ENCODE peak calls at places on chromosomes 7 and 10, in seven cellular contexts. R is sigmoid colon, V is HepG2, U is Panc1, J is GM12878, L is transverse colon, E is stomach. F is an unnamed sample. For H3K9me3, the result is how much of the 10 kb centered on the place peaks cover.

GRCh38 chr10:44696496-44696895 is 214.6 kb upstream of the TMEM72 start:
- DNase-seq in L (no peak), E (no peak), V (no peak), J (no peak), R (peak), U (no peak), F (no peak)

GRCh38 chr7:12322287-12322902 is 81.3 kb downstream of the VWDE start:
- DNase-seq in U (peak), E (no peak), V (peak), J (no peak), R (no peak), L (no peak), F (no peak)

GRCh38 chr7:149598721-149599308 is 101.2 kb upstream of the ZNF746 start:
- DNase-seq in E (no peak), R (no peak), V (peak), L (no peak), J (no peak), U (peak), F (peak)

GRCh38 chr10:63105811-63106755 is 27.0 kb upstream of the NRBF2 start:
- DNase-seq in U (no peak), L (no peak), R (no peak), V (no peak), J (no peak), E (no peak), F (no peak)

GRCh38 chr7:92835140-92835850 is 1.1 kb downstream of the CDK6 start:
- DNase-seq in E (peak), U (no peak), J (no peak), L (peak), R (peak), V (peak), F (peak)

GRCh38 chr7:159064121-159064815 is 80.4 kb downstream of the VIPR2 start:
- DNase-seq in L (no peak), V (no peak), J (no peak), R (no peak), E (no peak), U (no peak), F (no peak)

GRCh38 chr10:49055231-49055850 is 60.0 kb downstream of the VSTM4 start:
- DNase-seq in L (no peak), J (no peak), U (no peak), R (no peak), E (no peak), V (no peak), F (no peak)

GRCh38 chr10:75165684-75166622 is 44.6 kb upstream of the VDAC2 start:
- DNase-seq in U (no peak), V (no peak), R (no peak), L (no peak), E (no peak), J (peak), F (no peak)

GRCh38 chr7:48887500-48887899 is 36.8 kb upstream of the CDC14C start:
- DNase-seq in R (no peak), U (no peak), V (no peak), L (no peak), J (no peak), E (no peak), F (no peak)

GRCh38 chr7:11742496-11742895 is 89.5 kb downstream of the THSD7A start:
- DNase-seq in R (no peak), U (no peak), V (no peak), J (no peak), E (no peak), L (no peak), F (no peak)

GRCh38 chr7:158820656-158821055 is 8.7 kb downstream of the ESYT2 start:
- DNase-seq in U (no peak), V (no peak), J (no peak), L (no peak), R (no peak), E (no peak), F (no peak)

GRCh38 chr7:16398211-16399017 is 22.9 kb downstream of the CRPPA start:
- DNase-seq in L (no peak), J (no peak), E (no peak), V (no peak), R (no peak), U (no peak), F (no peak)

GRCh38 chr7:31699050-31699449 is 12.0 kb downstream of the PPP1R17 start:
- DNase-seq in E (no peak), J (no peak), V (no peak), U (no peak), L (no peak), R (no peak), F (no peak)

GRCh38 chr10:3805227-3805790 is 20.3 kb upstream of the KLF6 start:
- DNase-seq in E (no peak), R (no peak), J (peak), V (no peak), U (peak), L (no peak), F (no peak)

GRCh38 chr7:35875292-35875691 is 74.4 kb downstream of the SEPTIN7 start:
- DNase-seq in U (no peak), L (no peak), E (no peak), R (no peak), V (no peak), J (no peak), F (no peak)

GRCh38 chr10:130571674-130572073 is 435.5 kb downstream of the GLRX3 start:
- DNase-seq in V (no peak), E (no peak), L (no peak), J (no peak), R (no peak), U (no peak), F (no peak)

GRCh38 chr10:3418041-3418760 is 245.6 kb upstream of the PITRM1 start:
- DNase-seq in R (no peak), J (no peak), U (no peak), L (no peak), V (no peak), E (no peak), F (no peak)

GRCh38 chr7:130622866-130623265 is 45.7 kb downstream of the COPG2 start:
- DNase-seq in J (no peak), U (no peak), R (no peak), L (no peak), E (no peak), V (no peak), F (no peak)

GRCh38 chr10:115981056-115981455 is 291.9 kb downstream of the GFRA1 start:
- DNase-seq in L (no peak), U (no peak), R (peak), J (no peak), V (no peak), E (no peak), F (no peak)

GRCh38 chr10:101967119-101967518 is 88.9 kb downstream of the ARMH3 start:
- DNase-seq in L (no peak), U (no peak), E (no peak), J (no peak), V (no peak), R (no peak), F (no peak)

GRCh38 chr7:137626469-137627067 is 220.2 kb downstream of the DGKI start:
- DNase-seq in R (no peak), U (peak), L (peak), J (peak), V (peak), E (peak), F (no peak)

GRCh38 chr10:124676416-124677062 is 67.6 kb downstream of the FAM53B start:
- DNase-seq in J (no peak), L (no peak), V (no peak), R (no peak), E (no peak), U (no peak), F (no peak)

GRCh38 chr7:157854066-157854891 is 517.5 kb downstream of the DNAJB6 start:
- DNase-seq in R (peak), U (no peak), L (peak), J (no peak), V (peak), E (peak), F (no peak)

GRCh38 chr10:3222068-3222467 is 49.5 kb upstream of the PITRM1 start:
- DNase-seq in V (no peak), U (no peak), J (no peak), R (no peak), E (no peak), L (no peak), F (no peak)

GRCh38 chr10:116201670-116202430 is 71.2 kb downstream of the GFRA1 start:
- DNase-seq in L (no peak), J (no peak), V (no peak), U (no peak), E (no peak), R (no peak), F (no peak)

GRCh38 chr10:4501306-4501705 is 324.7 kb upstream of the AKR1E2 start:
- DNase-seq in U (no peak), E (no peak), L (no peak), R (no peak), J (no peak), V (no peak), F (no peak)

GRCh38 chr10:89646833-89647570 is 2.0 kb upstream of the PANK1 start:
- DNase-seq in V (no peak), U (no peak), R (no peak), L (no peak), J (no peak), E (no peak), F (no peak)

GRCh38 chr7:8284606-8285005 is 22.6 kb upstream of the ICA1 start:
- DNase-seq in J (no peak), L (peak), E (peak), V (no peak), U (no peak), R (no peak), F (peak)

GRCh38 chr7:17989546-17989945 is 38.1 kb downstream of the PRPS1L1 start:
- DNase-seq in V (no peak), U (no peak), R (no peak), E (no peak), L (peak), J (no peak), F (no peak)

GRCh38 chr7:28956608-28957063 is 1.5 kb downstream of the TRIL start:
- DNase-seq in V (peak), L (peak), R (peak), E (peak), J (no peak), U (no peak), F (peak)

GRCh38 chr7:133873187-133873586 is 254.0 kb upstream of the LRGUK start:
- DNase-seq in R (no peak), E (no peak), U (no peak), L (no peak), J (no peak), V (no peak), F (no peak)

GRCh38 chr10:66258693-66259092 is 667.1 kb upstream of the LRRTM3 start:
- DNase-seq in R (no peak), V (no peak), L (no peak), U (no peak), E (no peak), J (no peak), F (no peak)

DNA sequence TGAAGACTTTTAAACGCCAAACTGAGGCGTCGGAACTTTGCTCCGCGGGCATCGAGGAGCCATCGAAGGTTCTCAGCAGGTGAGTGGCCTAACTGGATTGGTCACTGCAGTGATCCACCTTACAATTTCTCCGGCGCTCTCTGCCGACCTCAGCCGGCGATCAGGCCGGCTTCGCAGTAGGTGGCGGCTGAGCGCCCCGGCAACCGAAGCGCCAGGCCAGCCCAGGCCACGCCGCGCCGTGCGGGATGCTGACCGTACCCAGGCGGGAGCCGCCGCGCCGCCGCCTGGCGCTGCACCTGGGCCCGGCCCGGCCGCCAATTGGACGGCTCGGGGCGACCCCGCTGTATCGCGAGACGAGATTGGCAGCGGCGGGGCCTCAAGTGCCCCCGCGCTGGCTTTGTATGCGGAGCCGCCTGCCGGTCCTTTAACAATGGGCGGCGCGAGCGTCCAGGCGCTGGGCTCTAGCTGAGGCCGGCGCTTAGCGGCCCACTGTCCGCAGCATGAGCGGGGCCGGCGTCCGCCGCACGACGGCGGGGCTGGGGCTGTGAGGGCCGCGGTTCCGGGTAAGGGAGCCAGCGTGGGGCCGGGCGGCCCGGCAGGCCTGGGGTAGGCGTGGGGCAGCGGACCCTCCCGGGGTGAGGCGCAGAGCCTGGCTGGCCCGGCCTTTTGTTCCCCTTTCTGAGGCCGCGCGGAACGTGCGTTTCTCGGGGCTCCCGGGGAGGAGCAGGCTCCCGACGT is at the start of gene CCNJ:
- DNase-seq in V (peak), U (no peak), J (peak), L (peak), R (peak), E (peak), F (peak)
- TF ChIP-seq POLR2AphosphoS5 in V (peak), U (peak), J (peak), L (peak), R (peak), E (peak), F (peak)

GRCh38 chr7:71210220-71210619 is 78.3 kb downstream of the GALNT17 start:
- DNase-seq in R (no peak), E (no peak), U (no peak), J (no peak), V (no peak), L (no peak), F (no peak)

GRCh38 chr7:71206183-71206582 is 74.2 kb downstream of the GALNT17 start:
- DNase-seq in V (no peak), J (no peak), U (no peak), E (no peak), R (no peak), L (no peak), F (no peak)

DNA sequence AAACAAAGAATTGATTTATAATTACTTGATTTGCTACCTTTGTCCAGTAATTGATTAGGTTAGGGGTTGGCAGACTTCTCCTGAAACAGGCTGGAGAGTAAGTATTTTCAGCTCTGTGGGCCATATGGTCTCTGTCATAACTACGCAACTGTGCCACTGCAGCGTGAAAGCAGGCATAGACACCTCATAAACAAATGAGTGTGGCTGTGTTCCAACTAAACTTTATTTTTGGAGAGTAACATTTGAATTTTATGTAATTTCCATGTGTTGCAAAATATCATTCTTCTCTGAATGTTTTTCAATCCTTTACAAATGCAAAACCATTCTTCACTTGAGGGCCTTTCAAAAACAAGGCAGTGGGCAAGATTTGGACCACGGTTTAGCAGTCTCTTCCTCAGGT is 76.9 kb downstream of the GALNT17 start:
- DNase-seq in J (no peak), R (no peak), V (no peak), L (no peak), U (no peak), E (no peak), F (no peak)
- H3K9me3 ChIP-seq in J (under half), R (under half), V (under half), L (under half), U (under half), E (under half), F (under half)

DNA sequence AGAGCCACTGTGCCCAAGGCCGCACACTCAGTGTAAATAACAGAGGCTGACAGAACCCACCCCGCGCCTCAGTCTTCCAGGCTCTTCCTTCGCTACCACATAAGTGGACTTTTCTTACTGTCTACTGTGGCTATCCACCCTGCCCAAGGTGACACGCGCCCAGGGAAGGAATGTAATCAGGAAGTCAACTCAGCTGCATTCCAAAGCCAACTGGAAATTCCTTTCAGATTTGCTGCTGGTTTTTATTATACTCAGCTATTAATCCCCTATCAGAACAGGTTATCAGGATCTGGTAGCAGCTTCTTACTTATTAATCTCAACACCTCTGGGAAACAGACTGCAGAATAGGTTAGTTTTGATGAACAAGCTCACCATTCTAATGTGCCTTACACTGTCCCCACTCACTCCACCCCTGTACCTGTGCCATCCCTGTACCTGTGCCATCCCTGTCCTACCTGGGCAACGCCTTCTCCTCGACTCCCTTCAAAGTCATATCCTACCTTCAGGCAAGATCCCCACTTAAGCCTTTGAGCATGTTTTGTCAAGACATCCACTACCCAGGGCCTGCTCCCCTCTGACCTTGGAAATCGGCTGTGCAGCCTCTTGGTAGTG is 90.7 kb downstream of the NHLRC2 start:
- DNase-seq in U (no peak), E (peak), R (no peak), V (no peak), L (peak), J (no peak), F (no peak)
- TF ChIP-seq POLR2AphosphoS5 in U (no peak), E (peak), R (no peak), V (no peak), L (no peak), J (no peak), F (no peak)

GRCh38 chr10:133445268-133445732 is 8.4 kb upstream of the SCART1 start:
- DNase-seq in U (no peak), R (peak), L (no peak), J (no peak), E (peak), V (no peak), F (peak)
- H3K9me3 ChIP-seq in U (under half), R (under half), L (under half), J (under half), E (under half), V (under half), F (under half)

DNA sequence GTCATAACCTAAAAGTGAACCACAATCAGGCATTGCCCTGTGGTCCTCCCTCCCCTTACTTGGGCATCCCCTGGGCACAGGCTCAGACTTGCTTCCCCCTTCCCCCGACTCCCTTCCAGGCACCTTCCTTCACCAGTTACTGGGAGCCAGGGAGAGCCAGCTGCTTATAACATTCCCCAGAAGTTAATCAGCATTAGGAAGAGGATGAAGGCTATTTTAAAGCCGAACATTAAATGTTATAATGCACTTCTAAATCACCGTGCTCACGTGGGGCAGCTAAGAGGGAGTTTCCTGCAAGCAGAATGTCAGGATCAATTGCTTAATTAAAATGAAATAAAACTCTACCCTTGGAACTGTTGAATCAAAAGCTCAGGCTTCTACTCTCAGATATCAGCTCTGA is 169.4 kb downstream of the FANK1 start:
- DNase-seq in E (no peak), R (no peak), J (no peak), U (no peak), L (no peak), V (no peak), F (no peak)
- TF ChIP-seq POLR2AphosphoS5 in E (no peak), R (no peak), J (no peak), U (no peak), L (no peak), V (no peak), F (no peak)

DNA sequence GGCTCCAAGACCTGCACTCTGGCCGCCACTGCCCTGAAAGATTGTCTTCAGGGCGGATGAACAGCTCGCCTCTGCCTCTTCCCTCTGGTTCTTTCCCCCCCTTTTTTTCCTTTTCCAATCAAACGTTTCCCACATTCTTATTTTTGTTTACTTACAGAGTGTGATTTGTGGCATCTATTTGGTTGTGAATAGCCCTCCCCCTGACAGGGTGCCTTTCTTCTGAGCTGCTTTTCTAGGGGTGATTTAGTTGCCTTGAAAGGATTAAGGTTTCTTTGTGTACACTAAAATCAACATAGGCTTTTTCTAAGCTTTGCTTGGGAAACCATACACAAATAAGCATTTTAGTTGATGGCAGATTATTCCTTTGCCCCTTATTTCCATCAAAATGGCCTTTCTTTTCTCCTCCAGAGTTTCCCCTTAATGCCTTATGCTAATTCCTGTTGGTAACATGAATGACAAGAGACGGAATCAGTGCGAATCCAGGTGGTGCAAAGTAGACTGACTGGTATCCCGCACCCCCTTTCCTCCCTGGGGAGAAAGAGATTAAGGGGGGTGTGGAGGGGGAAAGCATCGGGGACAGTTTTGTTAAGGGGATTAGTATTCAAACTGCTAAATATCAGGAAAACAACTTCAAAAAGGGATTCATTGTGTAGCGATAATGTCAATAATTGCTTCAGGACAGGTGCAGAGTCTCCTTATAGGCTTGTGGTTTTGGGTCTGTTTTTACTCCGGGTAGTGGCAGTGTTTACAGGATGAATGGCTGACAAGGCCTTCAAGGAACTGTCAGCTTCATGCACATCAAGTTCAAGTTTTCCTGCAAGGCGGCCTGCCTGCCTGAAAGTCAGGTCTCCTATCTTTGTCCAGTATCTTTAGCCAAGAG is 431.6 kb upstream of the GALNT17 start:
- DNase-seq in U (no peak), L (no peak), R (no peak), J (no peak), E (no peak), V (no peak), F (no peak)
- H3K9me3 ChIP-seq in U (under half), L (under half), R (under half), J (under half), E (under half), V (under half), F (under half)

GRCh38 chr10:119408969-119409371 is 133.5 kb downstream of the RGS10 start:
- DNase-seq in U (no peak), V (peak), R (no peak), L (no peak), E (no peak), J (no peak), F (no peak)
- TF ChIP-seq POLR2AphosphoS5 in U (no peak), V (no peak), R (no peak), L (no peak), E (no peak), J (no peak), F (no peak)